ENCODE peak calls at places on chromosomes 3 and 15, in four cellular contexts. U, P, A and T are unnamed samples.

GRCh38 chr3:78659386-78659987 is 1108.3 kb downstream of the ROBO1 start:
- DNase-seq in U (no peak), A (no peak), P (peak; percentile 5), T (peak; percentile 81)

GRCh38 chr15:46129145-46129544 is 494.3 kb downstream of the SQOR start:
- DNase-seq in A (no peak), U (no peak), P (no peak), T (no peak)

GRCh38 chr3:61562042-61562809 is 855 bp downstream of the PTPRG start:
- DNase-seq in U (peak; percentile 68), P (no peak), A (no peak), T (no peak)

GRCh38 chr15:33234019-33234418 is 39.5 kb upstream of the FMN1 start:
- DNase-seq in U (no peak), A (no peak), P (peak; percentile 13), T (peak; percentile 54)

GRCh38 chr3:25229584-25229983 is 198.5 kb upstream of the RARB start:
- DNase-seq in P (no peak), U (no peak), A (no peak), T (no peak)

GRCh38 chr3:135081451-135082434 is 286.7 kb downstream of the EPHB1 start:
- DNase-seq in A (no peak), U (no peak), P (no peak), T (no peak)

GRCh38 chr3:41974223-41974622 is 12.3 kb upstream of the ULK4 start:
- DNase-seq in P (no peak), U (no peak), A (no peak), T (no peak)

GRCh38 chr3:124748560-124749198 is 18.4 kb downstream of the UMPS start:
- DNase-seq in A (no peak), U (no peak), P (no peak), T (no peak)

GRCh38 chr3:168859143-168859542 is 763.4 kb upstream of the GOLIM4 start:
- DNase-seq in U (no peak), P (no peak), A (no peak), T (no peak)

GRCh38 chr15:43793647-43794046 is 1.5 kb downstream of the SERF2 start:
- DNase-seq in U (no peak), P (no peak), A (no peak), T (no peak)

GRCh38 chr3:117645561-117646242 is 936.1 kb downstream of the TUSC7 start:
- DNase-seq in U (no peak), A (no peak), P (no peak), T (no peak)

GRCh38 chr3:53938645-53939044 is 47.0 kb upstream of the SELENOK start:
- DNase-seq in A (no peak), P (peak; percentile 36), U (no peak), T (peak; percentile 23)

GRCh38 chr3:58659051-58659675 is 7.4 kb downstream of the FAM3D start:
- DNase-seq in P (peak; percentile 20), U (peak; percentile 46), A (no peak), T (no peak)

GRCh38 chr15:52102468-52102867 is 10.1 kb downstream of the BCL2L10 start:
- DNase-seq in U (no peak), A (no peak), P (no peak), T (no peak)

GRCh38 chr15:44670087-44670945 is 6.9 kb upstream of the SPG11 start:
- DNase-seq in U (no peak), A (no peak), P (peak; percentile 2), T (no peak)

GRCh38 chr3:194298331-194299227 is 52.5 kb downstream of the CPN2 start:
- DNase-seq in P (no peak), U (peak; percentile 55), A (no peak), T (no peak)

GRCh38 chr3:87261925-87262324 is 14.5 kb downstream of the POU1F1 start:
- DNase-seq in A (no peak), P (no peak), U (no peak), T (no peak)

GRCh38 chr15:72034351-72034750 is 83.6 kb downstream of the MYO9A start:
- DNase-seq in A (no peak), P (no peak), U (no peak), T (no peak)

GRCh38 chr3:107429330-107430181 is 52.3 kb downstream of the CCDC54 start:
- DNase-seq in U (peak; percentile 81), P (peak; percentile 65), A (peak; percentile 40), T (peak; percentile 88)

GRCh38 chr15:77022646-77023575 is 28.0 kb downstream of the PSTPIP1 start:
- DNase-seq in P (no peak), U (no peak), A (no peak), T (no peak)

GRCh38 chr15:49101536-49101935 is 53.9 kb downstream of the COPS2 start:
- DNase-seq in U (no peak), A (no peak), P (no peak), T (no peak)

GRCh38 chr3:115651599-115651998 is 28.3 kb downstream of the GAP43 start:
- DNase-seq in U (no peak), P (no peak), A (no peak), T (no peak)

GRCh38 chr15:79977431-79977940 is 6.5 kb upstream of the BCL2A1 start:
- DNase-seq in P (peak; percentile 38), U (no peak), A (no peak), T (no peak)

GRCh38 chr3:16338124-16338523 is 73.1 kb downstream of the OXNAD1 start:
- DNase-seq in U (no peak), P (no peak), A (no peak), T (no peak)

GRCh38 chr3:15152166-15152565 is 53.2 kb upstream of the RBSN start:
- DNase-seq in U (no peak), A (no peak), P (no peak), T (no peak)

GRCh38 chr15:42144841-42145375 is 11.5 kb downstream of the PLA2G4F start:
- DNase-seq in P (no peak), A (no peak), U (peak; percentile 46), T (no peak)

GRCh38 chr3:36175916-36176461 is 204.3 kb upstream of the STAC start:
- DNase-seq in A (no peak), P (no peak), U (no peak), T (no peak)

GRCh38 chr15:51493892-51494291 is 128.7 kb downstream of the DMXL2 start:
- DNase-seq in P (no peak), A (no peak), U (no peak), T (no peak)

GRCh38 chr15:85354432-85354831 is 26.0 kb upstream of the AKAP13 start:
- DNase-seq in U (no peak), A (no peak), P (no peak), T (no peak)

GRCh38 chr3:124347418-124347817 is 355.5 kb upstream of the ROPN1 start:
- DNase-seq in P (no peak), U (no peak), A (no peak), T (no peak)

DNA sequence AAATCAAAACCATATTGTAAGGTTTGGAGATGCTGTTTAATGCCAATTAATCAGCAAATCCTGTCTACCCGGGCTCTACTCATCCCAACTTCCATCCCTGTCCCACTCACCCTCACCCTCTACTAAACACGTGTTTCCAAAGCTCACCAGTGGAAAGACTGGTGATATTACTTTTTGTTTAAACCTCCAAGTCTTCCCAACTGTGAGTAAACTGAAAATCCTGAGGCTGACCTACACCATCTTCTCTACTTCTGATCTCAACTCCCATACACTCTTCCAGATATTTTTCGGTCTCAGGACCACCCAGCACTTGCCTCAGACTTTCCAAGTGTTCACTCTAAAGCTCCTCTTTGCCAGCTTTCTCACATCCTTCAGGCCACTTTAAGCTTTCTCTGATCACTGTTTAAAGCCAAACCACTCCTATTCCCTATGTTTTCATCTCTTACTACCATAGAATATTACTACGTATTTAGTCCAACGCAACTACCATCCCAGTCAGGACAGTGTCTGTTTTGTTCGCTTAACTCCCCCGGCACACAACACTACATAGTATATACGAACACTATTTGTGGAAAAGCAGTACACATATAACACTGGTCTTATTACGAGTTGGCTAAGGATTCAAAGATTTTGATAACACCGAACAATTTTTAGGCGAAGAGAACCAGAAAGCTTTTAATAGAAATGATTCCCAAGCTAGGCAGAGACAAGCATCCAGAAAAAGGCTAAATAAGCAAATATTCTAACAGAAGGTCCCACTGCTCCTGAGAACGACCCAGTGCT is 684 bp downstream of the RPL4 start:
- DNase-seq in A (no peak), P (no peak), U (no peak), T (peak; percentile 22)
- TF ChIP-seq POLR2A in A (no peak), P (no peak), U (no peak), T (no peak)

GRCh38 chr3:40971191-40972168 is 227.8 kb upstream of the CTNNB1 start:
- DNase-seq in A (peak; percentile 64), U (peak; percentile 79), P (no peak), T (no peak)
- TF ChIP-seq POLR2A in A (no peak), U (no peak), P (no peak), T (no peak)

GRCh38 chr15:38453971-38454686 is at the start of gene FAM98B:
- DNase-seq in U (peak; percentile 93), A (peak; percentile 73), P (peak; percentile 85), T (peak; percentile 94)
- TF ChIP-seq POLR2A in U (no peak), A (no peak), P (peak; percentile 96), T (peak; percentile 82)

DNA sequence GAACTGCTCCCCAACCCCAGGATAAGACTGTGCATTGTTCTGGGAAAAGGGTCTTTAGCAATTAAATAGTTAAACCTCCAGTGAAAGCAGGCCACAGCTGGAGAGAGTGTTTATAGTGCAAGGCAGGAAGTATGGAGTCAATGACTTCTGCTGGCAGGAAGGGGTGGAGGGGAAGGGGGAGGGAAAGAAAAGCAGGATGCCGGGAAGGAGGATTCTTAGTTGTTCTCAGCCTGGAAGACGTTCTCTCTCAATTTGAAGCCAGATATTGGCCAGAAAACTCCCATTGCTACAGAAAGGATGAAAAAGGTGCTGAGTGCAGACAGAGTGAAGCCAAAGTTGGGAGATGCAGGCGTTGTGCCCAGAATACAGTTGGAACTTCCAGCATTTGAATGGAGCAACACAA is 35.7 kb upstream of the ACTL6A start:
- DNase-seq in P (no peak), U (no peak), A (no peak), T (no peak)
- TF ChIP-seq POLR2A in P (no peak), U (no peak), A (no peak), T (no peak)